ENCODE peak calls at places on chromosomes 3 and 15, in eight cellular contexts. One of them, this sample, is unnamed.
A peak's percentile ranks its signal among the peaks of the same experiment; 100 is the strongest.

GRCh38 chr3:163561151-163561550 is 1517.1 kb downstream of the SI start:
- DNase-seq in EL: no peak
- DNase-seq in activated CD4-positive, alpha-beta T cell treated with anti-CD3 and anti-CD28 coated beads, Interleukin-2, amount 10 ng/mL, durations not matched to agents 24 days and 14 days: no peak
- DNase-seq in AG20443: no peak
- DNase-seq in T-helper 1 cell: no peak
- DNase-seq in G401: no peak
- DNase-seq in NCI-H510A treated with DMSO at 0.1 percent for 48 hours: no peak
- DNase-seq in GM20000: no peak
- DNase-seq in this sample: no peak

GRCh38 chr3:107740992-107741896 is 218.5 kb downstream of the BBX start:
- DNase-seq in G401: peak; percentile 52
- DNase-seq in EL: peak; percentile 19
- DNase-seq in AG20443: peak; percentile 21
- DNase-seq in T-helper 1 cell: no peak
- DNase-seq in NCI-H510A treated with DMSO at 0.1 percent for 48 hours: no peak
- DNase-seq in activated CD4-positive, alpha-beta T cell treated with anti-CD3 and anti-CD28 coated beads, Interleukin-2, amount 10 ng/mL, durations not matched to agents 24 days and 14 days: no peak
- DNase-seq in GM20000: no peak
- DNase-seq in this sample: no peak

GRCh38 chr3:21020043-21020442 is 731.0 kb downstream of the ZNF385D start:
- DNase-seq in T-helper 1 cell: no peak
- DNase-seq in activated CD4-positive, alpha-beta T cell treated with anti-CD3 and anti-CD28 coated beads, Interleukin-2, amount 10 ng/mL, durations not matched to agents 24 days and 14 days: no peak
- DNase-seq in AG20443: no peak
- DNase-seq in G401: no peak
- DNase-seq in GM20000: no peak
- DNase-seq in EL: no peak
- DNase-seq in NCI-H510A treated with DMSO at 0.1 percent for 48 hours: no peak
- DNase-seq in this sample: no peak

GRCh38 chr15:99495430-99496301 is 70.1 kb upstream of the MEF2A start:
- DNase-seq in NCI-H510A treated with DMSO at 0.1 percent for 48 hours: no peak
- DNase-seq in GM20000: peak; percentile 44
- DNase-seq in EL: no peak
- DNase-seq in T-helper 1 cell: no peak
- DNase-seq in AG20443: no peak
- DNase-seq in G401: no peak
- DNase-seq in activated CD4-positive, alpha-beta T cell treated with anti-CD3 and anti-CD28 coated beads, Interleukin-2, amount 10 ng/mL, durations not matched to agents 24 days and 14 days: peak; percentile 66
- DNase-seq in this sample: no peak

GRCh38 chr3:77460326-77460725 is 420.4 kb downstream of the ROBO2 start:
- DNase-seq in NCI-H510A treated with DMSO at 0.1 percent for 48 hours: no peak
- DNase-seq in G401: no peak
- DNase-seq in activated CD4-positive, alpha-beta T cell treated with anti-CD3 and anti-CD28 coated beads, Interleukin-2, amount 10 ng/mL, durations not matched to agents 24 days and 14 days: no peak
- DNase-seq in T-helper 1 cell: no peak
- DNase-seq in GM20000: no peak
- DNase-seq in AG20443: no peak
- DNase-seq in EL: peak; percentile 70
- DNase-seq in this sample: no peak

GRCh38 chr3:67558429-67558828 is 96.0 kb downstream of the SUCLG2 start:
- DNase-seq in EL: no peak
- DNase-seq in T-helper 1 cell: no peak
- DNase-seq in GM20000: no peak
- DNase-seq in AG20443: peak; percentile 24
- DNase-seq in G401: no peak
- DNase-seq in NCI-H510A treated with DMSO at 0.1 percent for 48 hours: no peak
- DNase-seq in activated CD4-positive, alpha-beta T cell treated with anti-CD3 and anti-CD28 coated beads, Interleukin-2, amount 10 ng/mL, durations not matched to agents 24 days and 14 days: no peak
- DNase-seq in this sample: no peak

GRCh38 chr3:50068134-50068533 is 20.6 kb upstream of the RBM5 start:
- DNase-seq in G401: no peak
- DNase-seq in NCI-H510A treated with DMSO at 0.1 percent for 48 hours: no peak
- DNase-seq in activated CD4-positive, alpha-beta T cell treated with anti-CD3 and anti-CD28 coated beads, Interleukin-2, amount 10 ng/mL, durations not matched to agents 24 days and 14 days: no peak
- DNase-seq in T-helper 1 cell: no peak
- DNase-seq in AG20443: no peak
- DNase-seq in GM20000: no peak
- DNase-seq in EL: peak; percentile 91
- DNase-seq in this sample: no peak

GRCh38 chr3:111714305-111714704 is 119.2 kb upstream of the ZBED2 start:
- DNase-seq in EL: peak; percentile 65
- DNase-seq in GM20000: no peak
- DNase-seq in G401: no peak
- DNase-seq in activated CD4-positive, alpha-beta T cell treated with anti-CD3 and anti-CD28 coated beads, Interleukin-2, amount 10 ng/mL, durations not matched to agents 24 days and 14 days: no peak
- DNase-seq in T-helper 1 cell: no peak
- DNase-seq in AG20443: peak; percentile 53
- DNase-seq in NCI-H510A treated with DMSO at 0.1 percent for 48 hours: no peak
- DNase-seq in this sample: no peak

GRCh38 chr3:23430781-23431423 is 227.8 kb downstream of the UBE2E2 start:
- DNase-seq in G401: no peak
- DNase-seq in T-helper 1 cell: no peak
- DNase-seq in NCI-H510A treated with DMSO at 0.1 percent for 48 hours: no peak
- DNase-seq in AG20443: no peak
- DNase-seq in EL: peak; percentile 28
- DNase-seq in activated CD4-positive, alpha-beta T cell treated with anti-CD3 and anti-CD28 coated beads, Interleukin-2, amount 10 ng/mL, durations not matched to agents 24 days and 14 days: peak; percentile 25
- DNase-seq in GM20000: no peak
- DNase-seq in this sample: no peak

GRCh38 chr15:52228928-52229327 is 37.7 kb upstream of the GNB5 start:
- DNase-seq in activated CD4-positive, alpha-beta T cell treated with anti-CD3 and anti-CD28 coated beads, Interleukin-2, amount 10 ng/mL, durations not matched to agents 24 days and 14 days: no peak
- DNase-seq in GM20000: peak; percentile 35
- DNase-seq in NCI-H510A treated with DMSO at 0.1 percent for 48 hours: peak; percentile 1
- DNase-seq in T-helper 1 cell: no peak
- DNase-seq in AG20443: no peak
- DNase-seq in EL: peak; percentile 48
- DNase-seq in G401: no peak
- DNase-seq in this sample: no peak

GRCh38 chr15:31065824-31066223 is 35.7 kb downstream of the TRPM1 start:
- DNase-seq in G401: no peak
- DNase-seq in activated CD4-positive, alpha-beta T cell treated with anti-CD3 and anti-CD28 coated beads, Interleukin-2, amount 10 ng/mL, durations not matched to agents 24 days and 14 days: no peak
- DNase-seq in AG20443: no peak
- DNase-seq in EL: no peak
- DNase-seq in NCI-H510A treated with DMSO at 0.1 percent for 48 hours: no peak
- DNase-seq in GM20000: no peak
- DNase-seq in T-helper 1 cell: no peak
- DNase-seq in this sample: no peak

GRCh38 chr3:195001961-195002861 is 268.7 kb downstream of the XXYLT1 start:
- DNase-seq in T-helper 1 cell: no peak
- DNase-seq in AG20443: peak; percentile 61
- DNase-seq in EL: peak; percentile 37
- DNase-seq in G401: peak; percentile 4
- DNase-seq in GM20000: peak; percentile 73
- DNase-seq in activated CD4-positive, alpha-beta T cell treated with anti-CD3 and anti-CD28 coated beads, Interleukin-2, amount 10 ng/mL, durations not matched to agents 24 days and 14 days: no peak
- DNase-seq in NCI-H510A treated with DMSO at 0.1 percent for 48 hours: peak; percentile 95
- DNase-seq in this sample: no peak

GRCh38 chr3:71489315-71489761 is 94.2 kb downstream of the FOXP1 start:
- DNase-seq in activated CD4-positive, alpha-beta T cell treated with anti-CD3 and anti-CD28 coated beads, Interleukin-2, amount 10 ng/mL, durations not matched to agents 24 days and 14 days: peak; percentile 68
- DNase-seq in NCI-H510A treated with DMSO at 0.1 percent for 48 hours: no peak
- DNase-seq in T-helper 1 cell: no peak
- DNase-seq in G401: no peak
- DNase-seq in GM20000: no peak
- DNase-seq in AG20443: no peak
- DNase-seq in EL: no peak
- DNase-seq in this sample: no peak

GRCh38 chr3:42072930-42073329 is 18.2 kb upstream of the TRAK1 start:
- DNase-seq in EL: no peak
- DNase-seq in NCI-H510A treated with DMSO at 0.1 percent for 48 hours: no peak
- DNase-seq in AG20443: no peak
- DNase-seq in G401: no peak
- DNase-seq in GM20000: no peak
- DNase-seq in T-helper 1 cell: no peak
- DNase-seq in activated CD4-positive, alpha-beta T cell treated with anti-CD3 and anti-CD28 coated beads, Interleukin-2, amount 10 ng/mL, durations not matched to agents 24 days and 14 days: no peak
- DNase-seq in this sample: no peak

GRCh38 chr3:56251343-56251945 is 216.8 kb downstream of the ERC2 start:
- DNase-seq in NCI-H510A treated with DMSO at 0.1 percent for 48 hours: peak; percentile 25
- DNase-seq in activated CD4-positive, alpha-beta T cell treated with anti-CD3 and anti-CD28 coated beads, Interleukin-2, amount 10 ng/mL, durations not matched to agents 24 days and 14 days: peak; percentile 71
- DNase-seq in GM20000: peak; percentile 38
- DNase-seq in G401: peak; percentile 85
- DNase-seq in EL: peak; percentile 55
- DNase-seq in T-helper 1 cell: no peak
- DNase-seq in AG20443: peak; percentile 73
- DNase-seq in this sample: no peak

GRCh38 chr3:168545591-168545990 is 449.9 kb upstream of the GOLIM4 start:
- DNase-seq in EL: no peak
- DNase-seq in GM20000: no peak
- DNase-seq in activated CD4-positive, alpha-beta T cell treated with anti-CD3 and anti-CD28 coated beads, Interleukin-2, amount 10 ng/mL, durations not matched to agents 24 days and 14 days: no peak
- DNase-seq in AG20443: no peak
- DNase-seq in G401: no peak
- DNase-seq in T-helper 1 cell: no peak
- DNase-seq in NCI-H510A treated with DMSO at 0.1 percent for 48 hours: no peak
- DNase-seq in this sample: no peak

GRCh38 chr3:25151497-25151896 is 276.6 kb upstream of the RARB start:
- DNase-seq in GM20000: no peak
- DNase-seq in EL: peak; percentile 35
- DNase-seq in activated CD4-positive, alpha-beta T cell treated with anti-CD3 and anti-CD28 coated beads, Interleukin-2, amount 10 ng/mL, durations not matched to agents 24 days and 14 days: no peak
- DNase-seq in NCI-H510A treated with DMSO at 0.1 percent for 48 hours: no peak
- DNase-seq in AG20443: no peak
- DNase-seq in T-helper 1 cell: no peak
- DNase-seq in G401: no peak
- DNase-seq in this sample: no peak

GRCh38 chr15:101258238-101259144 is 6.6 kb upstream of the CHSY1 start:
- DNase-seq in G401: peak; percentile 79
- DNase-seq in AG20443: peak; percentile 58
- DNase-seq in GM20000: peak; percentile 65
- DNase-seq in EL: peak; percentile 68
- DNase-seq in T-helper 1 cell: no peak
- DNase-seq in NCI-H510A treated with DMSO at 0.1 percent for 48 hours: peak; percentile 41
- DNase-seq in activated CD4-positive, alpha-beta T cell treated with anti-CD3 and anti-CD28 coated beads, Interleukin-2, amount 10 ng/mL, durations not matched to agents 24 days and 14 days: peak; percentile 87
- DNase-seq in this sample: no peak

This sample was measured in stimulated activated CD8-positive, alpha-beta memory T cell treated with anti-CD3 and anti-CD28 coated beads, Interleukin-2, amount 100 ng/mL, for 48 hours.